ENCODE peak calls at places on chromosomes 3 and 15, in eight cellular contexts. H is neural crest cell, E is cardiac muscle cell, I is GM20000, S is astrocyte of the spinal cord, P is body of pancreas, V is H9, A is AG04450. X is an unnamed sample.

GRCh38 chr3:65960087-65960486 is 78.6 kb downstream of the MAGI1 start:
- DNase-seq in S (no peak), P (no peak), E (no peak), H (no peak), I (no peak), V (no peak), A (no peak), X (no peak)

GRCh38 chr3:82157952-82158351 is 396.5 kb upstream of the GBE1 start:
- DNase-seq in S (peak; percentile 63), A (peak; percentile 1), H (no peak), I (no peak), E (no peak), V (no peak), P (no peak), X (no peak)

GRCh38 chr15:40594429-40594836 is 384 bp downstream of the KNL1 start:
- DNase-seq in E (peak; percentile 80), P (peak; percentile 48), I (peak; percentile 64), H (peak; percentile 61), A (no peak), V (peak; percentile 69), S (peak; percentile 64), X (peak; percentile 43)

GRCh38 chr15:92909131-92909781 is 9.1 kb downstream of the CHD2 start:
- DNase-seq in H (no peak), S (peak; percentile 76), I (no peak), E (no peak), P (no peak), A (no peak), V (no peak), X (no peak)

GRCh38 chr3:159806412-159806811 is 182.2 kb upstream of the IL12A start:
- DNase-seq in A (no peak), H (no peak), P (no peak), E (no peak), I (no peak), V (no peak), S (no peak), X (no peak)

GRCh38 chr3:192564611-192565010 is 162.7 kb downstream of the FGF12 start:
- DNase-seq in A (no peak), S (no peak), E (no peak), V (no peak), I (no peak), H (no peak), P (no peak), X (no peak)

GRCh38 chr15:90594297-90594696 is 64.6 kb downstream of the CRTC3 start:
- DNase-seq in S (no peak), I (no peak), H (no peak), E (no peak), V (no peak), P (peak; percentile 91), A (no peak), X (no peak)

GRCh38 chr3:151214459-151214858 is 11.4 kb upstream of the GPR171 start:
- DNase-seq in A (no peak), S (no peak), E (no peak), I (no peak), H (no peak), P (no peak), V (no peak), X (no peak)

GRCh38 chr15:44554934-44555723 is 18.2 kb downstream of the EIF3J start:
- DNase-seq in S (no peak), I (no peak), V (no peak), P (no peak), E (peak; percentile 13), A (no peak), H (no peak), X (no peak)

GRCh38 chr3:126731044-126731443 is 27.0 kb downstream of the CHCHD6 start:
- DNase-seq in H (no peak), P (peak; percentile 27), E (no peak), S (no peak), V (no peak), I (peak; percentile 21), A (no peak), X (no peak)

GRCh38 chr3:154139996-154140436 is 18.8 kb downstream of the ARHGEF26 start:
- DNase-seq in H (no peak), S (no peak), I (no peak), E (no peak), V (no peak), A (no peak), P (no peak), X (no peak)
- TF ChIP-seq CTCF in H (no peak), S (no peak), I (no peak), E (no peak), V (no peak), A (no peak), P (no peak), X (no peak)

GRCh38 chr3:158261371-158261991 is 151.6 kb downstream of the RSRC1 start:
- DNase-seq in A (no peak), I (no peak), E (no peak), P (no peak), H (no peak), S (peak; percentile 29), V (no peak), X (no peak)
- TF ChIP-seq CTCF in A (no peak), I (no peak), E (peak; percentile 20), P (no peak), H (no peak), S (no peak), V (no peak), X (no peak)

GRCh38 chr3:177750436-177750835 is 553.2 kb upstream of the TBL1XR1 start:
- DNase-seq in S (no peak), A (no peak), P (no peak), V (no peak), I (no peak), E (no peak), H (no peak), X (no peak)
- TF ChIP-seq CTCF in S (no peak), A (no peak), P (no peak), V (no peak), I (no peak), E (no peak), H (no peak), X (no peak)

GRCh38 chr3:141235661-141236171 is 4.1 kb downstream of the PXYLP1 start:
- DNase-seq in H (no peak), I (no peak), S (no peak), P (no peak), V (no peak), A (no peak), E (peak; percentile 10), X (no peak)
- TF ChIP-seq CTCF in H (no peak), I (no peak), S (no peak), P (no peak), V (peak; percentile 35), A (no peak), E (no peak), X (peak; percentile 28)

DNA sequence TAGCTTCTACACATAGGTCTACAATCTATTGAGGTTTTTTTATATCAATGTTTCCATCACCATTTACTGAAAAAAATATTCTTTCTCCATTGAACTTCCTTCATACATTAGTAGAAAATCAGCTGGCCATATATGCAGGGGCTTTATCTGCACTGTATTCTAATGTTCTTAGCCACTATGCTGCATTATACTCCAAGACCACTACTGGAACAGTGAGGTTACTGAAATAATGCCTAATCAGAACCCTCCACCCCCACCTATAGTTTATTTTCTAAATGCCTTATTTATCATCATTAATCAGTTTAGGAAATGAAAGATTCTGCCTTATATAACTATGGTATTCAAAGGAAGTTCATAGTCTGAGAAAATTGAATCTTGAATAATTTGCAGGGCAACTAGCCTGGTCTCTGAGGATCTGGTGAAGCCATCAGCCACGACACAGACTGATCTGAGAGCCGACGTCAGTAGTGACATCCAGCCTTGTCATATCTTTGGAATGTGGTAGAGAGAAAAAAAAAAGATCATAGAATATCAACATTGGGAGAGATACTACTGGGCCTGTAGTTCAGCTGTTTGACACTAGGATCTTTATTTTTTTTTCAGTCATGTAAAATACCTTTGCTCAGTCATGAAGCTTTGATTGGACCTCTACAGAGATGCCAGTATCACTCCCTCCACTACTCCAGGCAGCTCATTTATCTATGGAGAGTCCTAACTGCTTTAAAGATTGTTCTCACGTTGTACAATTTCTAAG is 66.6 kb downstream of the P3H2 start:
- DNase-seq in E (no peak), I (no peak), A (no peak), H (no peak), S (peak; percentile 78), V (no peak), P (no peak), X (no peak)
- TF ChIP-seq CTCF in E (peak; percentile 16), I (no peak), A (no peak), H (peak; percentile 41), S (no peak), V (no peak), P (no peak), X (no peak)

GRCh38 chr3:107662586-107662985 is 139.8 kb downstream of the BBX start:
- DNase-seq in P (no peak), V (no peak), E (no peak), H (no peak), S (no peak), A (no peak), I (no peak), X (no peak)

GRCh38 chr3:107665351-107665750 is 142.6 kb downstream of the BBX start:
- DNase-seq in P (no peak), E (no peak), I (no peak), H (no peak), A (no peak), S (no peak), V (no peak), X (no peak)

GRCh38 chr3:107663266-107663665 is 140.5 kb downstream of the BBX start:
- DNase-seq in S (no peak), A (no peak), V (no peak), I (no peak), H (no peak), P (no peak), E (no peak), X (no peak)

GRCh38 chr3:107666853-107667252 is 144.1 kb downstream of the BBX start:
- DNase-seq in A (no peak), V (no peak), H (no peak), I (no peak), S (no peak), E (no peak), P (no peak), X (no peak)

DNA sequence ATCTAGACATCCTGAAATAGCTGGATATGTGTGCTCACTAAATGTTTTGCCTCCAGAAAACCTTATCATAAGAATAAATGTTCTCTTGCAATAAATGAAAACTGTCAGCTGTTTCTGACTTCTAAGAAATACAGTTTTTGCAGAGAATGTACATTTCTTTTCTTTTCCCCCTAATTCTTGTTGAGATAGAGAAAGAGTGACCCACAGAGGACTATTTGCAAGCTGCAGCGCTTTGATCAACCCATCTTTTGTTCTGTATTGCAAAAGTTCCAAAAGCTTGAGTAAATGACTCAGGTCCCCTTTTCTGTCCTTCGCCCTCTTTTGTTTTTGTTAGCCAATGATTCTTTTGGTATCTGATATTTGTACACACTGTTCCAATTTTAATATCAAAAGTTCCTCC is 141.9 kb downstream of the BBX start:
- DNase-seq in P (no peak), E (no peak), A (no peak), I (no peak), V (no peak), H (no peak), S (no peak), X (no peak)
- TF ChIP-seq CTCF in P (no peak), E (no peak), A (no peak), I (no peak), V (peak; percentile 35), H (peak; percentile 16), S (peak; percentile 21), X (no peak)

X was measured in progenitor cell of endocrine pancreas.